ENCODE peak calls at places on chromosomes 5 and 9, in ten cellular contexts. One of them, this sample, is unnamed.
A peak's percentile ranks its signal among the peaks of the same experiment; 100 is the strongest.

GRCh38 chr5:39340486-39340885 is 23.8 kb downstream of the C9 start:
- DNase-seq in foreskin fibroblast: no peak
- DNase-seq in type B pancreatic cell: no peak
- DNase-seq in GM12865: no peak
- DNase-seq in endothelial cell: no peak
- DNase-seq in AG10803: peak; percentile 26
- DNase-seq in H9: no peak
- DNase-seq in AG04450: no peak
- DNase-seq in MM.1S: no peak
- DNase-seq in progenitor cell of endocrine pancreas: no peak
- DNase-seq in this sample: no peak

GRCh38 chr5:157857821-157858526 is 971 bp downstream of the CLINT1 start:
- DNase-seq in foreskin fibroblast: no peak
- DNase-seq in type B pancreatic cell: no peak
- DNase-seq in GM12865: peak; percentile 34
- DNase-seq in endothelial cell: no peak
- DNase-seq in AG10803: peak; percentile 42
- DNase-seq in H9: no peak
- DNase-seq in AG04450: no peak
- DNase-seq in MM.1S: no peak
- DNase-seq in progenitor cell of endocrine pancreas: no peak
- DNase-seq in this sample: no peak

GRCh38 chr5:147403659-147404640 is 105.9 kb downstream of the DPYSL3 start:
- DNase-seq in foreskin fibroblast: peak; percentile 96
- DNase-seq in type B pancreatic cell: no peak
- DNase-seq in GM12865: peak; percentile 89
- DNase-seq in endothelial cell: no peak
- DNase-seq in AG10803: peak; percentile 98
- DNase-seq in H9: no peak
- DNase-seq in AG04450: peak; percentile 90
- DNase-seq in MM.1S: peak; percentile 91
- DNase-seq in progenitor cell of endocrine pancreas: no peak
- DNase-seq in this sample: peak; percentile 53

GRCh38 chr9:75188756-75189155 is 100.4 kb downstream of the OSTF1 start:
- DNase-seq in foreskin fibroblast: no peak
- DNase-seq in type B pancreatic cell: no peak
- DNase-seq in GM12865: no peak
- DNase-seq in endothelial cell: no peak
- DNase-seq in AG10803: no peak
- DNase-seq in H9: no peak
- DNase-seq in AG04450: no peak
- DNase-seq in MM.1S: no peak
- DNase-seq in progenitor cell of endocrine pancreas: no peak
- DNase-seq in this sample: no peak

GRCh38 chr5:168788107-168788506 is 208.9 kb upstream of the PANK3 start:
- DNase-seq in foreskin fibroblast: no peak
- DNase-seq in type B pancreatic cell: no peak
- DNase-seq in GM12865: no peak
- DNase-seq in endothelial cell: no peak
- DNase-seq in AG10803: no peak
- DNase-seq in H9: no peak
- DNase-seq in AG04450: no peak
- DNase-seq in MM.1S: no peak
- DNase-seq in progenitor cell of endocrine pancreas: no peak
- DNase-seq in this sample: no peak

GRCh38 chr5:128574041-128574440 is 36.0 kb upstream of the FBN2 start:
- DNase-seq in foreskin fibroblast: peak; percentile 15
- DNase-seq in type B pancreatic cell: no peak
- DNase-seq in GM12865: no peak
- DNase-seq in endothelial cell: no peak
- DNase-seq in AG10803: no peak
- DNase-seq in H9: no peak
- DNase-seq in AG04450: no peak
- DNase-seq in MM.1S: no peak
- DNase-seq in progenitor cell of endocrine pancreas: no peak
- DNase-seq in this sample: no peak

GRCh38 chr9:93709600-93710369 is 133.4 kb downstream of the PHF2 start:
- DNase-seq in foreskin fibroblast: no peak
- DNase-seq in type B pancreatic cell: no peak
- DNase-seq in GM12865: no peak
- DNase-seq in endothelial cell: no peak
- DNase-seq in AG10803: peak; percentile 1
- DNase-seq in H9: no peak
- DNase-seq in AG04450: no peak
- DNase-seq in MM.1S: no peak
- DNase-seq in progenitor cell of endocrine pancreas: no peak
- DNase-seq in this sample: no peak

GRCh38 chr5:115961413-115962238 is 649 bp upstream of the LVRN start:
- DNase-seq in foreskin fibroblast: peak; percentile 74
- DNase-seq in type B pancreatic cell: no peak
- DNase-seq in GM12865: no peak
- DNase-seq in endothelial cell: no peak
- DNase-seq in AG10803: peak; percentile 69
- DNase-seq in H9: peak; percentile 35
- DNase-seq in AG04450: no peak
- DNase-seq in MM.1S: no peak
- DNase-seq in progenitor cell of endocrine pancreas: no peak
- DNase-seq in this sample: peak; percentile 29

GRCh38 chr9:111102793-111103474 is 64.7 kb upstream of the LPAR1 start:
- DNase-seq in foreskin fibroblast: no peak
- DNase-seq in type B pancreatic cell: no peak
- DNase-seq in GM12865: no peak
- DNase-seq in endothelial cell: no peak
- DNase-seq in AG10803: peak; percentile 59
- DNase-seq in H9: no peak
- DNase-seq in AG04450: no peak
- DNase-seq in MM.1S: no peak
- DNase-seq in progenitor cell of endocrine pancreas: no peak
- DNase-seq in this sample: no peak

GRCh38 chr9:92033307-92033706 is 81.9 kb downstream of the SPTLC1 start:
- DNase-seq in foreskin fibroblast: no peak
- DNase-seq in type B pancreatic cell: no peak
- DNase-seq in GM12865: no peak
- DNase-seq in endothelial cell: no peak
- DNase-seq in AG10803: no peak
- DNase-seq in H9: no peak
- DNase-seq in AG04450: no peak
- DNase-seq in MM.1S: no peak
- DNase-seq in progenitor cell of endocrine pancreas: no peak
- DNase-seq in this sample: no peak

GRCh38 chr9:92030367-92030766 is 80.3 kb upstream of the ROR2 start:
- DNase-seq in foreskin fibroblast: no peak
- DNase-seq in type B pancreatic cell: no peak
- DNase-seq in GM12865: no peak
- DNase-seq in endothelial cell: no peak
- DNase-seq in AG10803: no peak
- DNase-seq in H9: no peak
- DNase-seq in AG04450: no peak
- DNase-seq in MM.1S: no peak
- DNase-seq in progenitor cell of endocrine pancreas: no peak
- DNase-seq in this sample: no peak

GRCh38 chr9:92032891-92033290 is 82.3 kb downstream of the SPTLC1 start:
- DNase-seq in foreskin fibroblast: no peak
- DNase-seq in type B pancreatic cell: no peak
- DNase-seq in GM12865: no peak
- DNase-seq in endothelial cell: no peak
- DNase-seq in AG10803: no peak
- DNase-seq in H9: no peak
- DNase-seq in AG04450: no peak
- DNase-seq in MM.1S: no peak
- DNase-seq in progenitor cell of endocrine pancreas: no peak
- DNase-seq in this sample: no peak

GRCh38 chr9:92026206-92027002 is 76.4 kb upstream of the ROR2 start:
- DNase-seq in foreskin fibroblast: no peak
- DNase-seq in type B pancreatic cell: no peak
- DNase-seq in GM12865: no peak
- DNase-seq in endothelial cell: peak; percentile 32
- DNase-seq in AG10803: no peak
- DNase-seq in H9: peak; percentile 69
- DNase-seq in AG04450: no peak
- DNase-seq in MM.1S: no peak
- DNase-seq in progenitor cell of endocrine pancreas: no peak
- DNase-seq in this sample: no peak

GRCh38 chr9:92029553-92029952 is 79.5 kb upstream of the ROR2 start:
- DNase-seq in foreskin fibroblast: no peak
- DNase-seq in type B pancreatic cell: no peak
- DNase-seq in GM12865: no peak
- DNase-seq in endothelial cell: no peak
- DNase-seq in AG10803: no peak
- DNase-seq in H9: no peak
- DNase-seq in AG04450: no peak
- DNase-seq in MM.1S: no peak
- DNase-seq in progenitor cell of endocrine pancreas: no peak
- DNase-seq in this sample: no peak
- TF ChIP-seq CTCF in foreskin fibroblast: peak; percentile 13
- TF ChIP-seq CTCF in type B pancreatic cell: peak; percentile 58
- TF ChIP-seq CTCF in GM12865: no peak
- TF ChIP-seq CTCF in endothelial cell: peak; percentile 55
- TF ChIP-seq CTCF in AG10803: peak; percentile 40
- TF ChIP-seq CTCF in H9: peak; percentile 62
- TF ChIP-seq CTCF in AG04450: peak; percentile 41
- TF ChIP-seq CTCF in MM.1S: no peak
- TF ChIP-seq CTCF in progenitor cell of endocrine pancreas: peak; percentile 48
- TF ChIP-seq CTCF in this sample: no peak

DNA sequence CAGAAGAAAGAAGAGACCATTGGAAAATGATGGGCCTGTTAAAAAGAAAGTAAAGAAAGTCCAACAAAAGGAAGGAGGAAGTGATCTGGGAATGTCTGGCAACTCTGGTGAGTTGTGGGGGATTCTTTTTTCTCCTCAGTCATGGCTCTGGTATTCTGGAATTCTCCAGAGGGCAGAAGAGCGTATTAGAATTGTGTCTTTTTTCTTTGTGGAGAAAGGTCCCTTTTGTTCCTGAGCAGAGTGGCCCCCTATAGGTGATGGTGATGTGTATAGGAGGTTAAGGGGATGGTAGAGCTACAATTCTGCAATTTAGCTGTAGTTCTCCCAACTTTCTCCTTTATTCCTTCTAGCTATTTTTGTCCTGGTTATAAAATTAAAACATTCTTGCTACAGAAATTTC is 1.6 kb upstream of the DHFR start:
- DNase-seq in foreskin fibroblast: no peak
- DNase-seq in type B pancreatic cell: no peak
- DNase-seq in GM12865: no peak
- DNase-seq in endothelial cell: no peak
- DNase-seq in AG10803: peak; percentile 29
- DNase-seq in H9: no peak
- DNase-seq in AG04450: no peak
- DNase-seq in MM.1S: no peak
- DNase-seq in progenitor cell of endocrine pancreas: no peak
- DNase-seq in this sample: no peak
- TF ChIP-seq CTCF in foreskin fibroblast: no peak
- TF ChIP-seq CTCF in type B pancreatic cell: no peak
- TF ChIP-seq CTCF in GM12865: peak; percentile 26
- TF ChIP-seq CTCF in endothelial cell: peak; percentile 26
- TF ChIP-seq CTCF in AG10803: peak; percentile 19
- TF ChIP-seq CTCF in H9: peak; percentile 50
- TF ChIP-seq CTCF in AG04450: peak; percentile 14
- TF ChIP-seq CTCF in MM.1S: peak; percentile 10
- TF ChIP-seq CTCF in progenitor cell of endocrine pancreas: no peak
- TF ChIP-seq CTCF in this sample: peak; percentile 19

GRCh38 chr5:93870649-93871048 is 129.2 kb upstream of the POU5F2 start:
- DNase-seq in foreskin fibroblast: no peak
- DNase-seq in type B pancreatic cell: no peak
- DNase-seq in GM12865: no peak
- DNase-seq in endothelial cell: no peak
- DNase-seq in AG10803: no peak
- DNase-seq in H9: no peak
- DNase-seq in AG04450: no peak
- DNase-seq in MM.1S: no peak
- DNase-seq in progenitor cell of endocrine pancreas: no peak
- DNase-seq in this sample: no peak

GRCh38 chr5:93875693-93876092 is 134.3 kb upstream of the POU5F2 start:
- DNase-seq in foreskin fibroblast: no peak
- DNase-seq in type B pancreatic cell: no peak
- DNase-seq in GM12865: no peak
- DNase-seq in endothelial cell: no peak
- DNase-seq in AG10803: no peak
- DNase-seq in H9: no peak
- DNase-seq in AG04450: no peak
- DNase-seq in MM.1S: no peak
- DNase-seq in progenitor cell of endocrine pancreas: no peak
- DNase-seq in this sample: no peak

GRCh38 chr5:93874491-93874890 is 133.1 kb upstream of the POU5F2 start:
- DNase-seq in foreskin fibroblast: peak; percentile 12
- DNase-seq in type B pancreatic cell: no peak
- DNase-seq in GM12865: peak; percentile 7
- DNase-seq in endothelial cell: no peak
- DNase-seq in AG10803: no peak
- DNase-seq in H9: no peak
- DNase-seq in AG04450: no peak
- DNase-seq in MM.1S: no peak
- DNase-seq in progenitor cell of endocrine pancreas: no peak
- DNase-seq in this sample: no peak

GRCh38 chr5:93873211-93873736 is 131.9 kb upstream of the POU5F2 start:
- DNase-seq in foreskin fibroblast: no peak
- DNase-seq in type B pancreatic cell: no peak
- DNase-seq in GM12865: no peak
- DNase-seq in endothelial cell: no peak
- DNase-seq in AG10803: no peak
- DNase-seq in H9: no peak
- DNase-seq in AG04450: no peak
- DNase-seq in MM.1S: no peak
- DNase-seq in progenitor cell of endocrine pancreas: no peak
- DNase-seq in this sample: no peak

GRCh38 chr5:93874080-93874479 is 132.7 kb upstream of the POU5F2 start:
- DNase-seq in foreskin fibroblast: peak; percentile 24
- DNase-seq in type B pancreatic cell: no peak
- DNase-seq in GM12865: peak; percentile 5
- DNase-seq in endothelial cell: no peak
- DNase-seq in AG10803: peak; percentile 20
- DNase-seq in H9: no peak
- DNase-seq in AG04450: no peak
- DNase-seq in MM.1S: no peak
- DNase-seq in progenitor cell of endocrine pancreas: no peak
- DNase-seq in this sample: no peak
- TF ChIP-seq CTCF in foreskin fibroblast: no peak
- TF ChIP-seq CTCF in type B pancreatic cell: no peak
- TF ChIP-seq CTCF in GM12865: no peak
- TF ChIP-seq CTCF in endothelial cell: no peak
- TF ChIP-seq CTCF in AG10803: no peak
- TF ChIP-seq CTCF in H9: no peak
- TF ChIP-seq CTCF in AG04450: no peak
- TF ChIP-seq CTCF in MM.1S: no peak
- TF ChIP-seq CTCF in progenitor cell of endocrine pancreas: no peak
- TF ChIP-seq CTCF in this sample: no peak

GRCh38 chr9:18250051-18250450 is 223.9 kb upstream of the ADAMTSL1 start:
- DNase-seq in foreskin fibroblast: no peak
- DNase-seq in type B pancreatic cell: no peak
- DNase-seq in GM12865: no peak
- DNase-seq in endothelial cell: no peak
- DNase-seq in AG10803: no peak
- DNase-seq in H9: no peak
- DNase-seq in AG04450: no peak
- DNase-seq in MM.1S: no peak
- DNase-seq in progenitor cell of endocrine pancreas: no peak
- DNase-seq in this sample: no peak

GRCh38 chr9:18240213-18240612 is 233.7 kb upstream of the ADAMTSL1 start:
- DNase-seq in foreskin fibroblast: no peak
- DNase-seq in type B pancreatic cell: no peak
- DNase-seq in GM12865: no peak
- DNase-seq in endothelial cell: no peak
- DNase-seq in AG10803: no peak
- DNase-seq in H9: no peak
- DNase-seq in AG04450: no peak
- DNase-seq in MM.1S: no peak
- DNase-seq in progenitor cell of endocrine pancreas: no peak
- DNase-seq in this sample: no peak

GRCh38 chr9:18245911-18246310 is 228.0 kb upstream of the ADAMTSL1 start:
- DNase-seq in foreskin fibroblast: peak; percentile 35
- DNase-seq in type B pancreatic cell: no peak
- DNase-seq in GM12865: no peak
- DNase-seq in endothelial cell: no peak
- DNase-seq in AG10803: peak; percentile 29
- DNase-seq in H9: no peak
- DNase-seq in AG04450: no peak
- DNase-seq in MM.1S: no peak
- DNase-seq in progenitor cell of endocrine pancreas: no peak
- DNase-seq in this sample: no peak
- TF ChIP-seq CTCF in foreskin fibroblast: peak; percentile 52
- TF ChIP-seq CTCF in type B pancreatic cell: peak; percentile 59
- TF ChIP-seq CTCF in GM12865: no peak
- TF ChIP-seq CTCF in endothelial cell: no peak
- TF ChIP-seq CTCF in AG10803: peak; percentile 64
- TF ChIP-seq CTCF in H9: no peak
- TF ChIP-seq CTCF in AG04450: peak; percentile 56
- TF ChIP-seq CTCF in MM.1S: no peak
- TF ChIP-seq CTCF in progenitor cell of endocrine pancreas: no peak
- TF ChIP-seq CTCF in this sample: no peak